ENCODE peak calls at places on chromosomes 2 and 18, in seven cellular contexts. D, I, G, W, R, C and Q are unnamed samples.

GRCh38 chr2:121902171-121902591 is 146.7 kb downstream of the TSN start:
- DNase-seq in D (no peak), I (peak), G (no peak), W (no peak), R (no peak), C (no peak), Q (no peak)

GRCh38 chr2:38178142-38178541 is 102.2 kb upstream of the CYP1B1 start:
- DNase-seq in D (peak), I (no peak), G (peak), W (no peak), R (no peak), C (no peak), Q (peak)

GRCh38 chr2:52340185-52340584 is 1308.3 kb upstream of the NRXN1 start:
- DNase-seq in D (no peak), I (peak), G (peak), W (no peak), R (no peak), C (no peak), Q (no peak)

GRCh38 chr2:227192491-227192890 is 28.1 kb downstream of the COL4A3 start:
- DNase-seq in D (no peak), I (no peak), G (no peak), W (no peak), R (no peak), C (no peak), Q (no peak)

GRCh38 chr18:61926532-61926931 is 33.7 kb upstream of the RNF152 start:
- DNase-seq in D (no peak), I (no peak), G (no peak), W (no peak), R (no peak), C (no peak), Q (no peak)

GRCh38 chr2:70142590-70143313 is 48.1 kb downstream of the C2orf42 start:
- DNase-seq in D (peak), I (peak), G (peak), W (peak), R (peak), C (peak), Q (peak)

GRCh38 chr18:293557-293956 is 25.7 kb upstream of the THOC1 start:
- DNase-seq in D (no peak), I (no peak), G (peak), W (no peak), R (no peak), C (no peak), Q (no peak)

GRCh38 chr2:216665717-216666116 is 29.6 kb downstream of the IGFBP5 start:
- DNase-seq in D (peak), I (peak), G (no peak), W (no peak), R (no peak), C (no peak), Q (no peak)

GRCh38 chr2:20362701-20363435 is 12.2 kb upstream of the PUM2 start:
- DNase-seq in D (no peak), I (no peak), G (no peak), W (no peak), R (no peak), C (no peak), Q (no peak)

GRCh38 chr2:218002103-218002502 is 692 bp downstream of the TNS1 start:
- DNase-seq in D (no peak), I (no peak), G (no peak), W (no peak), R (no peak), C (no peak), Q (no peak)

GRCh38 chr2:37523861-37524362 is 147.5 kb downstream of the CDC42EP3 start:
- DNase-seq in D (peak), I (no peak), G (peak), W (peak), R (peak), C (no peak), Q (peak)

GRCh38 chr2:216320852-216321251 is 51.4 kb downstream of the MARCHF4 start:
- DNase-seq in D (no peak), I (no peak), G (no peak), W (no peak), R (no peak), C (no peak), Q (no peak)

GRCh38 chr18:13202571-13202970 is 16.0 kb upstream of the LDLRAD4 start:
- DNase-seq in D (no peak), I (no peak), G (no peak), W (no peak), R (no peak), C (no peak), Q (no peak)

GRCh38 chr2:69013123-69013836 is at the start of gene ANTXR1:
- DNase-seq in D (peak), I (peak), G (peak), W (peak), R (no peak), C (no peak), Q (peak)

GRCh38 chr2:66665124-66665984 is 230.4 kb downstream of the MEIS1 start:
- DNase-seq in D (peak), I (no peak), G (no peak), W (peak), R (no peak), C (no peak), Q (no peak)

GRCh38 chr2:217804338-217804737 is 198.5 kb downstream of the TNS1 start:
- DNase-seq in D (no peak), I (peak), G (peak), W (no peak), R (no peak), C (no peak), Q (no peak)

GRCh38 chr2:186379052-186379451 is 107.0 kb upstream of the ZC3H15 start:
- DNase-seq in D (peak), I (no peak), G (no peak), W (no peak), R (no peak), C (no peak), Q (no peak)

GRCh38 chr2:237319086-237319820 is 94.7 kb downstream of the COL6A3 start:
- DNase-seq in D (no peak), I (no peak), G (no peak), W (no peak), R (no peak), C (no peak), Q (no peak)

GRCh38 chr18:10247402-10248117 is 206.9 kb upstream of the APCDD1 start:
- DNase-seq in D (no peak), I (no peak), G (no peak), W (no peak), R (no peak), C (no peak), Q (no peak)

GRCh38 chr18:63183952-63184351 is 135.6 kb downstream of the BCL2 start:
- DNase-seq in D (no peak), I (no peak), G (no peak), W (no peak), R (no peak), C (no peak), Q (no peak)

GRCh38 chr2:236629961-236630872 is 60.6 kb downstream of the ACKR3 start:
- DNase-seq in D (no peak), I (no peak), G (no peak), W (no peak), R (no peak), C (no peak), Q (no peak)

GRCh38 chr2:41576423-41576822 is 471.4 kb upstream of the PKDCC start:
- DNase-seq in D (no peak), I (no peak), G (no peak), W (no peak), R (no peak), C (no peak), Q (no peak)

GRCh38 chr18:77899972-77900754 is 650.5 kb downstream of the GALR1 start:
- DNase-seq in D (no peak), I (peak), G (no peak), W (peak), R (no peak), C (peak), Q (no peak)

GRCh38 chr2:3503046-3503445 is 16.3 kb downstream of the ADI1 start:
- DNase-seq in D (no peak), I (no peak), G (no peak), W (no peak), R (no peak), C (no peak), Q (no peak)

GRCh38 chr18:75854174-75854573 is 426.7 kb upstream of the SMIM21 start:
- DNase-seq in D (peak), I (peak), G (no peak), W (no peak), R (no peak), C (no peak), Q (peak)

GRCh38 chr2:105712981-105713596 is 31.6 kb upstream of the NCK2 start:
- DNase-seq in D (peak), I (no peak), G (no peak), W (no peak), R (no peak), C (no peak), Q (no peak)

GRCh38 chr2:7053650-7054262 is 136.5 kb downstream of the RNF144A start:
- DNase-seq in D (no peak), I (no peak), G (no peak), W (no peak), R (no peak), C (no peak), Q (no peak)

GRCh38 chr18:79938196-79938595 is 13.3 kb downstream of the SLC66A2 start:
- DNase-seq in D (no peak), I (peak), G (no peak), W (no peak), R (no peak), C (no peak), Q (no peak)

GRCh38 chr2:231198291-231199173 is at the start of gene ARMC9:
- DNase-seq in D (peak), I (peak), G (peak), W (peak), R (no peak), C (peak), Q (peak)

GRCh38 chr2:62660582-62661262 is 44.8 kb upstream of the EHBP1 start:
- DNase-seq in D (peak), I (no peak), G (peak), W (peak), R (no peak), C (no peak), Q (no peak)

GRCh38 chr2:155525194-155525593 is 807.3 kb downstream of the NR4A2 start:
- DNase-seq in D (peak), I (no peak), G (peak), W (no peak), R (no peak), C (no peak), Q (no peak)

GRCh38 chr18:5294113-5294617 is 1.4 kb downstream of the ZBTB14 start:
- DNase-seq in D (no peak), I (no peak), G (no peak), W (no peak), R (no peak), C (peak), Q (no peak)

GRCh38 chr2:97936199-97936598 is 59.5 kb downstream of the TMEM131 start:
- DNase-seq in D (peak), I (peak), G (peak), W (no peak), R (no peak), C (no peak), Q (no peak)

GRCh38 chr2:222939979-222940378 is 79.1 kb downstream of the ACSL3 start:
- DNase-seq in D (no peak), I (no peak), G (no peak), W (no peak), R (no peak), C (no peak), Q (no peak)

GRCh38 chr2:209383212-209383611 is 40.6 kb upstream of the MAP2 start:
- DNase-seq in D (peak), I (no peak), G (peak), W (peak), R (no peak), C (no peak), Q (no peak)